ENCODE peak calls at places on chromosome 19, in six cellular contexts. Q is HCT116, P is PC-3, N is MM.1S, X is neural progenitor cell, F is SK-N-SH. T is an unnamed sample. For H3K79me2, the result is how much of the 10 kb centered on the place peaks cover.

GRCh38 chr19:3346677-3347353 is 19.6 kb upstream of the NFIC start:
- DNase-seq in Q (no peak), N (no peak), P (no peak), F (no peak), X (no peak), T (peak)

GRCh38 chr19:6108721-6109633 is 1.3 kb downstream of the RFX2 start:
- DNase-seq in F (peak), P (peak), N (no peak), Q (no peak), X (peak), T (peak)

GRCh38 chr19:45499196-45500180 is 1.2 kb downstream of the PPM1N start:
- DNase-seq in P (peak), Q (no peak), N (no peak), X (peak), F (peak), T (peak)

GRCh38 chr19:42362891-42363440 is 27.1 kb downstream of the CNFN start:
- DNase-seq in F (no peak), X (peak), N (no peak), Q (no peak), P (no peak), T (no peak)

GRCh38 chr19:47107201-47107952 is 6.2 kb downstream of the ZC3H4 start:
- DNase-seq in Q (no peak), P (peak), F (no peak), N (no peak), X (no peak), T (peak)

GRCh38 chr19:23804676-23805075 is 46.0 kb upstream of the ZNF681 start:
- DNase-seq in Q (no peak), F (no peak), X (no peak), N (no peak), P (no peak), T (no peak)

GRCh38 chr19:29512748-29513147 is 13.0 kb upstream of the VSTM2B start:
- DNase-seq in X (no peak), Q (no peak), P (no peak), N (no peak), F (no peak), T (no peak)

GRCh38 chr19:18508585-18508984 is 13.3 kb downstream of the ELL start:
- DNase-seq in F (no peak), P (no peak), X (no peak), N (no peak), Q (no peak), T (no peak)

GRCh38 chr19:22526661-22527272 is 104.6 kb upstream of the ZNF98 start:
- DNase-seq in Q (no peak), F (no peak), X (no peak), P (no peak), N (no peak), T (no peak)

GRCh38 chr19:6417713-6418561 is 6.7 kb downstream of the KHSRP start:
- DNase-seq in P (peak), F (peak), X (peak), N (no peak), Q (no peak), T (peak)

GRCh38 chr19:46019270-46019669 is 3.6 kb downstream of the PGLYRP1 start:
- DNase-seq in F (no peak), Q (no peak), P (no peak), N (no peak), X (no peak), T (no peak)

GRCh38 chr19:4971424-4971793 is 2.5 kb downstream of the KDM4B start:
- DNase-seq in F (peak), Q (no peak), X (no peak), P (peak), N (peak), T (peak)

GRCh38 chr19:38402967-38403674 is at the start of gene FAM98C:
- DNase-seq in N (peak), Q (peak), F (peak), P (peak), X (peak), T (peak)
- TF ChIP-seq EZH2phosphoT487 in N (no peak), Q (no peak), F (no peak), P (no peak), X (no peak), T (no peak)

DNA sequence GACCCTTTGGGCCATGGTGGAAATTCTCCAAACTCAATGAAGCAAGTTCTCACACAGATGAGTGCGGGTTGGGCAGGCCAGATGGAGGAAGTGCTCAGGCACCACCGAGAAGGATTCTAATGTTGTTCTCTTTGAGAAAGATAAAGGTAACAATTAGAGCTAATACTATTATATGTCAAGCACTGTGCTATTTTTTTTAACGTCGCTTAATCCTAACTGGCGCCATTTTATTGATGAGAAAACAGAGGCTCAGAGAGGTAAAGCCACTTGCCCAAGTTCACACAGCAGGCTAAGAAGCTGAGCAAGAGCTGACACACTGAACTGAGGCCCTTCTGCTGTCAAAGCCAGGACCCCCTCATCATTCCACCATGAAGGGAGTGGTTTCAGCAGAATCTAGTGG is 1.0 kb downstream of the FBL start:
- DNase-seq in X (no peak), N (no peak), F (no peak), P (no peak), Q (no peak), T (peak)
- H3K79me2 ChIP-seq in X (half or more), N (half or more), F (half or more), P (half or more), Q (half or more), T (half or more)

GRCh38 chr19:40689339-40690049 is 957 bp downstream of the NUMBL start:
- DNase-seq in F (peak), N (no peak), Q (no peak), P (peak), X (peak), T (peak)

GRCh38 chr19:40691421-40692211 is 1.2 kb upstream of the NUMBL start:
- DNase-seq in X (peak), Q (no peak), N (no peak), P (no peak), F (peak), T (peak)

GRCh38 chr19:40688987-40689338 is 1.5 kb downstream of the NUMBL start:
- DNase-seq in F (no peak), X (no peak), N (no peak), P (no peak), Q (no peak), T (no peak)

GRCh38 chr19:40690699-40691420 is 409 bp upstream of the NUMBL start:
- DNase-seq in P (peak), N (peak), X (peak), Q (peak), F (peak), T (peak)

DNA sequence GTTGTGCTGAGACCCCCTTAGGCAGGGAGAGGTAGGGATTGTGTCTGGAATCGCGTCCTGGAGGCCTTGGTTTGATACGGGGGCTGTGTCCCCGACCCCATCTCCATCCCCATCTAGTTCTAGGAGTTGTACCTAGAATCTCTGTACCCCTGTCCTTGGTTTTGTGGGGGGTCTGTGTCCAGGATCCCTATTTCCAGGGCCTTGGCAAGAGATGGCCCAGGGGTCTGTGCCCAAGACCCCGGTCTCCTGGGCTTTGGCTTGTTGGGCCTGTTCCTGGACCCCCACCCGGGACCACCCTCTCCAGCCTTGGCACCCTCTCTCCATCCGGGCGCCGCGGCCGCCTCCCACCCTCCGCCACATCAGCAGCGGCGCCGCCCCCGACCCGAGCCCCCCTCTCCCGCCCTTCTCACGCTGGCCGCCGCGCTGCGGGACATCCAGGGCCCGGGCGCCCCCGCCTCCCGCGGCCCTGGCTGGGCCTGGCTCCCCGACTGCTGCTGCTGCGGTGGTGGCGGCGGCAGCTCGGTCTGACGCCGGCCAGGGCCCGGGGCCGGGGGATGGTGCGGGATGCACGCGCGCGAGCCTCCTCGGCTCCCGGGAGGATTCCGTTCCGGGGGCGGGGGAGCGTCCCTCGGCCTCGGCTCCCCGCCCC is at the start of gene NUMBL:
- DNase-seq in X (no peak), Q (no peak), N (no peak), F (peak), P (no peak), T (no peak)
- H3K9ac ChIP-seq in X (peak), Q (peak), N (peak), F (peak), P (peak), T (peak)

DNA sequence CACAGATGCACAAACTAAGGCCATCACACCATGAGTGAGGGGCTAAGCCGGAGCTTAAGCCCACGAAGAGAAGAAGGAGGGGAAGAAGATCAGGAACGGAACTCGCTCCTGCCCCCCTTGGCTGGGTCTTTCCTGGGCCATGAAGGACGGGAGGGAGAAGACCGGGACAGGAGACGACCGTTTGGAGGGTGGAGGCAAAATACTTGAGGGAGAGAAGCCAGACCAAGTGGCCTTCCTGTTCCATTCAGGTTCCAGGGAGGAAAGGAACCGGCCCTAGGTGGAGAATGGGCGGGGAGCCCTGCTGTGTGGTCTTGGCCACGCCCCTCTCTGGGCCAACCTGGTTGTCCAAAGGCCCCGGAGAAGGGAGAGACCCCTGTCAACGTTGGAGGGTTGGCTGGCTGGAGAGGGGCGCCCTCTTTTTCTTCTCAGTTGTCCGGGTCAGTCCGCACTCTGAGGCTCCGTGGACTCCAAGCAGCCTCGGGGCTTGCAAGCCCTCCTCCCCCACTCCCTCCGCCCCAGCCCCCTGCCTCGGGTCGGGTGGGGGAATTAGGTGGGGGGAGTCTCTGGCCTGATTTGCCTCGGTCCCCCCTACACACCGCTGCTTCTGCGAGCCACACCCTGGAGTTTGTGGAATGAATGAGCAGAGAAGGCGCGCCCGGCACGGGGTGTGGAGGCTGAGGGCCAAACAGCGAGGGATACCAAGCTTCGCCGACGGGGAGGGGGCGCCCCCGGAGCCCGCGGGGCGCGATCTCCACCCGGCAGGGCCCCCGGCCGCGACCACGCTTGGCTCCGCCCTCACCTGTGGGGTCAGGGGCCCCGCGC is 771 bp downstream of the FBN3 start:
- DNase-seq in Q (peak), P (peak), F (peak), N (no peak), X (peak), T (no peak)
- TF ChIP-seq EZH2phosphoT487 in Q (no peak), P (no peak), F (no peak), N (no peak), X (no peak), T (no peak)

GRCh38 chr19:16581971-16582343 is 9.7 kb upstream of the SLC35E1 start:
- DNase-seq in P (no peak), F (no peak), X (no peak), Q (no peak), N (no peak), T (peak)

GRCh38 chr19:16581145-16581970 is 9.1 kb upstream of the SLC35E1 start:
- DNase-seq in P (no peak), Q (no peak), X (no peak), F (no peak), N (no peak), T (peak)

GRCh38 chr19:16584825-16585801 is 12.9 kb upstream of the SLC35E1 start:
- DNase-seq in F (no peak), P (no peak), X (no peak), N (peak), Q (no peak), T (peak)

GRCh38 chr19:16585808-16586476 is 13.7 kb upstream of the SLC35E1 start:
- DNase-seq in Q (no peak), P (no peak), F (no peak), N (peak), X (no peak), T (no peak)

GRCh38 chr19:16582486-16583261 is 10.5 kb upstream of the SLC35E1 start:
- DNase-seq in F (peak), N (no peak), X (no peak), Q (no peak), P (no peak), T (no peak)
- H3K79me2 ChIP-seq in F (half or more), N (half or more), X (half or more), Q (half or more), P (half or more), T (half or more)

GRCh38 chr19:33622505-33622808 is 704 bp downstream of the CHST8 start:
- DNase-seq in Q (no peak), F (peak), X (peak), N (peak), P (no peak), T (peak)
- H3K9ac ChIP-seq in Q (no peak), F (no peak), X (no peak), N (no peak), P (no peak), T (no peak)

GRCh38 chr19:55811340-55811739 is 20.5 kb downstream of the NLRP11 start:
- DNase-seq in F (no peak), P (no peak), Q (no peak), X (no peak), N (no peak), T (no peak)

GRCh38 chr19:55812449-55812848 is 19.4 kb downstream of the NLRP11 start:
- DNase-seq in N (no peak), X (no peak), F (no peak), P (no peak), Q (no peak), T (no peak)

GRCh38 chr19:55813906-55814305 is 17.9 kb downstream of the NLRP11 start:
- DNase-seq in Q (no peak), F (no peak), P (no peak), N (no peak), X (no peak), T (no peak)

GRCh38 chr19:55809381-55810058 is 22.3 kb downstream of the NLRP11 start:
- DNase-seq in P (peak), Q (peak), F (peak), X (peak), N (peak), T (peak)
- TF ChIP-seq EZH2phosphoT487 in P (no peak), Q (no peak), F (no peak), X (no peak), N (no peak), T (no peak)

GRCh38 chr19:48329167-48329891 is 4.0 kb downstream of the EMP3 start:
- DNase-seq in N (peak), P (peak), Q (no peak), F (no peak), X (no peak), T (peak)
- H3K79me2 ChIP-seq in N (under half), P (under half), Q (under half), F (under half), X (under half), T (under half)